ENCODE peak calls at places on chromosome 21, in ten cellular contexts. K is GM06990, H is BJ, P is fibroblast of lung, X is sigmoid colon, G is esophagus squamous epithelium, N is uterus, V is omental fat pad, O is choroid plexus epithelial cell, Z is PC-9. R is an unnamed sample.
A peak's percentile ranks its signal among the peaks of the same experiment; 100 is the strongest.

GRCh38 chr21:44817506-44817880 is 369 bp downstream of the SUMO3 start:
- DNase-seq in Z (no peak), P (peak; percentile 80), N (peak; percentile 90), X (peak; percentile 97), O (peak; percentile 94), G (peak; percentile 48), K (peak; percentile 90), H (no peak), V (peak; percentile 64), R (peak; percentile 89)

GRCh38 chr21:16363563-16363962 is 633.8 kb downstream of the USP25 start:
- DNase-seq in N (no peak), V (no peak), G (no peak), X (no peak), Z (no peak), K (no peak), O (no peak), H (no peak), P (no peak), R (no peak)

GRCh38 chr21:38982096-38982495 is 176.4 kb downstream of the ETS2 start:
- DNase-seq in O (peak; percentile 54), X (no peak), H (no peak), K (no peak), P (peak; percentile 59), V (no peak), G (no peak), Z (peak; percentile 36), N (no peak), R (no peak)

GRCh38 chr21:45523411-45524101 is 18.7 kb downstream of the SLC19A1 start:
- DNase-seq in V (no peak), X (peak; percentile 54), H (no peak), O (no peak), N (no peak), P (no peak), K (no peak), G (no peak), Z (no peak), R (no peak)

GRCh38 chr21:28758042-28758882 is 234.4 kb downstream of the LTN1 start:
- DNase-seq in Z (no peak), X (no peak), V (no peak), O (peak; percentile 10), H (no peak), G (no peak), N (no peak), P (peak; percentile 25), K (no peak), R (no peak)

GRCh38 chr21:31176725-31177124 is 138.4 kb upstream of the KRTAP19-8 start:
- DNase-seq in P (peak; percentile 64), H (no peak), X (no peak), Z (no peak), O (no peak), N (no peak), K (no peak), G (no peak), V (no peak), R (no peak)

GRCh38 chr21:25901580-25901979 is 166.8 kb downstream of the GABPA start:
- DNase-seq in P (no peak), K (no peak), O (no peak), N (no peak), V (no peak), G (no peak), Z (no peak), H (no peak), X (no peak), R (no peak)

GRCh38 chr21:39686636-39687035 is 58.3 kb upstream of the IGSF5 start:
- DNase-seq in N (no peak), K (no peak), G (no peak), O (no peak), Z (no peak), X (no peak), V (no peak), P (no peak), H (no peak), R (no peak)

GRCh38 chr21:24395320-24395933 is 1211.9 kb downstream of the MRPL39 start:
- DNase-seq in G (no peak), H (no peak), K (no peak), N (no peak), X (no peak), P (peak; percentile 0), Z (peak; percentile 55), V (no peak), O (no peak), R (no peak)

GRCh38 chr21:45570826-45571601 is 28.8 kb upstream of the SLC19A1 start:
- DNase-seq in V (no peak), Z (no peak), H (no peak), O (peak; percentile 81), X (peak; percentile 94), K (no peak), P (peak; percentile 47), N (peak; percentile 53), G (no peak), R (peak; percentile 93)

DNA sequence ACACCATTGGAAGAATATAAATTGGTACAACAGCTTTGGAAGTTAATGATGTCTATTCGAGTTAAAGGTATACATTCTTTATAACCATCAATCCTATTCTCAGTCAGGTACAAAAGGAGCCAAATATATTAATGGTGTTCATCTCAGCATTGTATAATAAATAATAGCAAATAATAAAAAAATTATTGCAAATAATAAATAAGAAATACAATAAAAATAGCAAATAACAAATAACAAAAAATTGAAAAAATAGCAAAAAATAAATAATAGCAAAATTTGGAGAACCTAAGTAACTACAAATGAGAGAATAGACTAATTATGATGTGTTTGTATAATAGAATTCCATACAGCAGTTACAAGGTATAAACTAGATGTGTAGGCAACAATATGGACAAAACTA is 25.6 kb upstream of the NRIP1 start:
- DNase-seq in V (no peak), K (no peak), O (no peak), H (no peak), Z (no peak), G (no peak), X (no peak), N (no peak), P (no peak), R (no peak)
- TF ChIP-seq CTCF in V (no peak), K (no peak), O (no peak), H (no peak), Z (no peak), G (no peak), X (no peak), N (no peak), P (no peak), R (no peak)

GRCh38 chr21:43728467-43729390 is 9.8 kb downstream of the PDXK start:
- DNase-seq in G (peak; percentile 64), H (peak; percentile 95), O (peak; percentile 99), Z (peak; percentile 78), P (peak; percentile 99), X (peak; percentile 99), N (peak; percentile 99), V (peak; percentile 88), K (peak; percentile 90), R (peak; percentile 65)
- TF ChIP-seq CTCF in G (no peak), H (peak; percentile 46), O (peak; percentile 51), Z (no peak), P (no peak), X (peak; percentile 22), N (peak; percentile 56), V (no peak), K (peak; percentile 23), R (no peak)

GRCh38 chr21:42340187-42340586 is 10.6 kb downstream of the TFF2 start:
- DNase-seq in Z (no peak), N (no peak), K (no peak), O (no peak), V (no peak), X (peak; percentile 30), G (no peak), P (no peak), H (no peak), R (no peak)

GRCh38 chr21:42337276-42337675 is 13.5 kb downstream of the TFF2 start:
- DNase-seq in K (no peak), V (no peak), N (no peak), G (no peak), H (no peak), Z (no peak), O (no peak), X (peak; percentile 5), P (no peak), R (no peak)

GRCh38 chr21:42336065-42336464 is 14.7 kb downstream of the TFF2 start:
- DNase-seq in P (peak; percentile 3), X (peak; percentile 15), H (no peak), O (peak; percentile 35), G (no peak), Z (no peak), K (no peak), N (no peak), V (no peak), R (no peak)

GRCh38 chr21:42338730-42339715 is 11.8 kb downstream of the TFF2 start:
- DNase-seq in G (no peak), H (no peak), K (no peak), V (no peak), P (no peak), O (no peak), Z (no peak), N (no peak), X (peak; percentile 53), R (no peak)

DNA sequence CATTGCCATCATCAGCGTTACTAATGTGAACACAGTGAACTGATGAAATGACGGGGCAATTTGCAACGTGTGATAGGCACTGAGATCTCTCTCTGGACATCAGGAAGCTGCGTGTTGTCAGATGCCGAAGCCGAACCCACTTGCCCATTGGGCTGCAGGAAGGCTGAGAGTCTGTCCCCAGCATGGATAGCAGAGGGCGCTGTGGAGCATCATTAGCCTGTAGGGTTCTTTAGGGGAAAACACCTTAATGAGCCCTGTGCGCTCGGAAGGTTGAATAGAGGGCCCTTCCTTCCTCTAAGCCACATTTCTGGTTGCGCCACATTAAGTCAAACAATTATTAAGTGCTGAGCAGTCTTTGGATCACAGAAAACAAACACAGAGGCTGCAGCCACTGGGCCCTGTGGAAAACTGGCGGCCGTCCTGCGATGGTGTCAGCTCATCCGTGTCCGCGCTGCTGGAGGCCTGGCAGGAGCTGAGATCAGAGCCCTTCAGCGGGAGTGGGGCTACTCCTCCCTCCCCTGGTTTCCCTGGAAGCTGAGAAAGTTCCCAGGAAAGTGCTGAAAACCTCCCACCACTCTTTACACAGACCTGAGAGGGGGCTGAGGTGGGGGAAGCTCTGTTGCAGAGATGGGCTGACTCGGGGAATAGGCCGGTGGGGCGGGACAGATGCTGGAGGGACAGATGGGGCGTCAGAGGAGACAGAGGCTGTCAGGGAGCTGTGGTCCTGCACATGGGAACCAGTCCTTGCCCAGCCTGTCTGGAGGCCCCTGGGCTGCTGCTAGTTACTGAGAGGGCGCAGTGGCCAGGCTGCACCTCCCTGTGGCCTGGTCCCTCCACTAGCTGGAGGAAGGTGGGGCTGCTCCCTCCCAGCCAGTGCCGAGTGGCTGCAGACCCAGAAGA is 12.7 kb downstream of the TFF2 start:
- DNase-seq in P (peak; percentile 35), X (peak; percentile 75), Z (peak; percentile 45), O (peak; percentile 75), H (no peak), N (peak; percentile 46), K (no peak), V (peak; percentile 61), G (peak; percentile 14), R (no peak)
- TF ChIP-seq CTCF in P (peak; percentile 31), X (peak; percentile 35), Z (peak; percentile 60), O (peak; percentile 84), H (peak; percentile 41), N (peak; percentile 26), K (peak; percentile 60), V (no peak), G (peak; percentile 55), R (peak; percentile 60)

DNA sequence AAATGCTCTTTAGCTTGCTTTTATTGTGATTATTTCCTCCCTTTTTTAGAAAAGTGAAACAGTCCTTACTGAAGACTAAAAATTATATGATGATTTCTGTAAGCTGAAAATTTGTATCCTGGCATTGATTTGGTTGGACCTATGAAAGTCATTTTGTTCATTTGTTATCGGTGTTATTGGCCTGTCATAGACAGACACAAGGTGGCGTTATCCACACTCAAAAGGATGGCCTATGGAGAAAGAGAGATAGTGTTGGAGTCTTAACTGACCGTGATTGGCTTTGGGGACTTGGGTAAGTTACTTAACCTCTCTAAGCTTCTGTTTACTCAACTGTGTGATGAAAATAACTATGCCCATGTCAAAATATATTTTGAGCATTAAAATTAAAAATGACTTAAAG is 203.6 kb upstream of the CHODL start:
- DNase-seq in K (no peak), P (no peak), Z (no peak), X (no peak), V (no peak), N (no peak), H (no peak), G (no peak), O (peak; percentile 63), R (no peak)
- TF ChIP-seq CTCF in K (peak; percentile 27), P (no peak), Z (peak; percentile 52), X (no peak), V (no peak), N (no peak), H (no peak), G (no peak), O (peak; percentile 65), R (peak; percentile 82)